ENCODE peak calls at places on chromosomes 5 and 9, in nine cellular contexts. P is AG08395; N is activated naive CD4-positive, alpha-beta T cell treated with anti-CD3 and anti-CD28 coated beads for 36 hours; B is pancreas; O is substantia nigra; T is Right ventricle myocardium superior; S is SW 1271; M is iris pigment epithelial cell; F is NCI-H2081. L is an unnamed sample.

GRCh38 chr5:75716715-75717081 is 539 bp downstream of the POC5 start:
- DNase-seq in F (peak; percentile 25), N (no peak), S (no peak), T (no peak), B (no peak), P (peak; percentile 2), M (no peak), O (no peak), L (peak; percentile 54)

GRCh38 chr5:141100243-141100805 is at the start of gene PCDHB3:
- DNase-seq in M (peak; percentile 3), P (peak; percentile 60), O (peak; percentile 20), F (no peak), S (no peak), T (peak; percentile 55), N (peak; percentile 70), B (no peak), L (peak; percentile 76)

GRCh38 chr9:26695010-26695601 is 197.5 kb downstream of the CAAP1 start:
- DNase-seq in B (no peak), P (no peak), S (no peak), O (no peak), M (no peak), T (no peak), F (no peak), N (no peak), L (no peak)

GRCh38 chr9:36862206-36863145 is 171.6 kb downstream of the PAX5 start:
- DNase-seq in M (peak; percentile 47), P (peak; percentile 67), N (peak; percentile 27), S (no peak), B (peak; percentile 64), T (peak; percentile 45), O (peak; percentile 30), F (no peak), L (peak; percentile 97)

GRCh38 chr9:96619491-96620154 is at the start of gene CDC14B:
- DNase-seq in S (peak; percentile 88), T (peak; percentile 94), M (peak; percentile 95), P (peak; percentile 72), N (peak; percentile 87), F (peak; percentile 89), B (peak; percentile 94), O (peak; percentile 80), L (peak; percentile 97)

GRCh38 chr9:116639251-116639741 is 47.8 kb upstream of the TRIM32 start:
- DNase-seq in P (peak; percentile 75), B (no peak), S (no peak), F (no peak), N (no peak), O (no peak), T (no peak), M (peak; percentile 20), L (peak; percentile 51)

GRCh38 chr9:92882276-92882675 is 4.4 kb upstream of the ZNF484 start:
- DNase-seq in N (no peak), P (no peak), B (no peak), O (no peak), T (no peak), F (no peak), M (no peak), S (no peak), L (no peak)

GRCh38 chr5:27191786-27192505 is 153.6 kb upstream of the CDH9 start:
- DNase-seq in T (no peak), O (no peak), P (no peak), N (no peak), S (no peak), M (peak; percentile 78), B (no peak), F (no peak), L (no peak)

GRCh38 chr9:21060919-21061561 is 16.7 kb downstream of the IFNB1 start:
- DNase-seq in P (peak; percentile 62), F (no peak), S (no peak), T (no peak), B (no peak), M (peak; percentile 38), N (peak; percentile 23), O (no peak), L (no peak)

GRCh38 chr5:82601085-82601484 is 322.9 kb upstream of the RPS23 start:
- DNase-seq in O (no peak), N (no peak), M (no peak), F (no peak), S (no peak), T (no peak), P (no peak), B (no peak), L (no peak)

GRCh38 chr5:163504091-163504931 is 1.1 kb upstream of the MAT2B start:
- DNase-seq in M (peak; percentile 71), T (peak; percentile 50), S (peak; percentile 27), O (peak; percentile 42), P (peak; percentile 15), N (peak; percentile 50), B (no peak), F (no peak), L (peak; percentile 45)

GRCh38 chr5:120532835-120533234 is 68.7 kb downstream of the PRR16 start:
- DNase-seq in N (no peak), S (no peak), F (no peak), T (no peak), B (no peak), P (no peak), M (no peak), O (no peak), L (no peak)

L was measured in osteoblast.